ENCODE peak calls at places on chromosomes 11 and 22, in six cellular contexts. X, G, F, Z, W and Q are unnamed samples.

GRCh38 chr11:110947100-110947499 is 234.9 kb upstream of the ARHGAP20 start:
- DNase-seq in F (no peak), Z (no peak), G (no peak), X (peak), W (no peak), Q (no peak)

GRCh38 chr11:117160826-117161225 is 16.7 kb downstream of the PAFAH1B2 start:
- DNase-seq in Z (no peak), F (no peak), W (no peak), G (no peak), X (no peak), Q (no peak)

GRCh38 chr11:104161751-104162450 is 2.0 kb downstream of the PDGFD start:
- DNase-seq in X (no peak), F (no peak), W (no peak), Z (no peak), G (no peak), Q (no peak)

GRCh38 chr11:130168105-130168504 is 8.5 kb downstream of the ST14 start:
- DNase-seq in W (peak), Z (no peak), G (no peak), X (no peak), F (no peak), Q (peak)

GRCh38 chr11:11608783-11609232 is 13.0 kb downstream of the GALNT18 start:
- DNase-seq in W (peak), F (no peak), Z (peak), G (no peak), X (no peak), Q (no peak)

GRCh38 chr22:45235851-45236342 is 4.8 kb downstream of the KIAA0930 start:
- DNase-seq in X (no peak), W (no peak), F (no peak), G (peak), Z (no peak), Q (no peak)

GRCh38 chr11:15258433-15259350 is 144.0 kb downstream of the INSC start:
- DNase-seq in G (no peak), X (peak), F (no peak), Z (no peak), W (peak), Q (no peak)

GRCh38 chr22:44623771-44624510 is 78.1 kb upstream of the PRR5 start:
- DNase-seq in Z (no peak), F (no peak), G (no peak), W (peak), X (peak), Q (no peak)

GRCh38 chr22:48828688-48829087 is 999.0 kb downstream of the BRD1 start:
- DNase-seq in Z (no peak), F (no peak), G (no peak), X (no peak), W (no peak), Q (no peak)

GRCh38 chr11:44484211-44484610 is 81.3 kb upstream of the CD82 start:
- DNase-seq in Z (no peak), G (no peak), X (peak), W (no peak), F (no peak), Q (no peak)

GRCh38 chr11:65426839-65427690 is 4.5 kb downstream of the NEAT1 start:
- DNase-seq in W (peak), G (peak), Z (no peak), F (peak), X (no peak), Q (no peak)

GRCh38 chr11:63802637-63803414 is 10.4 kb upstream of the SPINDOC start:
- DNase-seq in W (peak), F (no peak), X (no peak), G (no peak), Z (no peak), Q (no peak)

GRCh38 chr22:31347251-31348008 is 1.3 kb upstream of the PATZ1 start:
- DNase-seq in W (peak), Z (peak), X (peak), F (peak), G (peak), Q (peak)

GRCh38 chr11:76615950-76616349 is 54.6 kb downstream of the LRRC32 start:
- DNase-seq in X (no peak), F (peak), Z (no peak), G (no peak), W (peak), Q (no peak)

GRCh38 chr11:133146697-133147306 is 385.5 kb downstream of the OPCML start:
- DNase-seq in Z (no peak), F (no peak), W (no peak), X (no peak), G (no peak), Q (no peak)

GRCh38 chr11:30706276-30706675 is 120.1 kb upstream of the MPPED2 start:
- DNase-seq in G (no peak), X (no peak), W (no peak), Z (no peak), F (no peak), Q (no peak)

GRCh38 chr22:44341431-44342346 is 28.9 kb upstream of the SHISAL1 start:
- DNase-seq in X (peak), Z (no peak), G (no peak), F (peak), W (peak), Q (peak)

GRCh38 chr22:27331526-27332281 is 469.9 kb downstream of the MN1 start:
- DNase-seq in G (no peak), F (peak), X (peak), W (peak), Z (no peak), Q (no peak)

GRCh38 chr11:58576792-58577440 is 1.3 kb upstream of the LPXN start:
- DNase-seq in F (no peak), G (no peak), X (no peak), Z (no peak), W (peak), Q (no peak)

GRCh38 chr22:19972652-19973550 is 31.3 kb upstream of the TXNRD2 start:
- DNase-seq in G (no peak), W (no peak), F (no peak), X (no peak), Z (no peak), Q (no peak)

GRCh38 chr11:66142370-66143263 is 72.5 kb downstream of the PACS1 start:
- DNase-seq in X (no peak), F (no peak), W (no peak), G (no peak), Z (no peak), Q (no peak)

GRCh38 chr11:115974703-115975102 is 470.5 kb upstream of the CADM1 start:
- DNase-seq in G (no peak), W (no peak), F (no peak), X (no peak), Z (no peak), Q (no peak)

GRCh38 chr11:86606849-86607481 is 65.5 kb downstream of the ME3 start:
- DNase-seq in G (no peak), F (no peak), X (no peak), Z (no peak), W (no peak), Q (no peak)

GRCh38 chr22:39266398-39267030 is 21.7 kb upstream of the PDGFB start:
- DNase-seq in X (no peak), W (peak), F (no peak), G (no peak), Z (no peak), Q (no peak)

GRCh38 chr11:65649656-65650546 is 12.0 kb downstream of the SIPA1 start:
- DNase-seq in F (no peak), X (no peak), Z (no peak), W (no peak), G (no peak), Q (no peak)

GRCh38 chr11:76810151-76810853 is 27.1 kb downstream of the TSKU start:
- DNase-seq in Z (peak), G (no peak), F (no peak), W (peak), X (no peak), Q (no peak)

GRCh38 chr22:38148252-38148651 is 33.4 kb downstream of the PLA2G6 start:
- DNase-seq in Z (no peak), G (no peak), F (no peak), W (peak), X (no peak), Q (peak)

GRCh38 chr22:50293441-50294318 is 13.8 kb downstream of the PLXNB2 start:
- DNase-seq in Z (no peak), G (no peak), X (peak), W (peak), F (peak), Q (no peak)

GRCh38 chr11:2096919-2097301 is 42.3 kb downstream of the IGF2 start:
- DNase-seq in G (no peak), X (no peak), W (no peak), Z (no peak), F (no peak), Q (no peak)

GRCh38 chr11:121105851-121106250 is 4.8 kb downstream of the TECTA start:
- DNase-seq in F (no peak), G (no peak), Z (no peak), X (no peak), W (no peak), Q (no peak)

GRCh38 chr22:43270314-43270908 is 72.8 kb downstream of the SCUBE1 start:
- DNase-seq in X (peak), W (no peak), G (no peak), Z (no peak), F (no peak), Q (no peak)

GRCh38 chr22:46083383-46084350 is 66.7 kb upstream of the PPARA start:
- DNase-seq in X (no peak), F (peak), W (no peak), Z (no peak), G (no peak), Q (no peak)

GRCh38 chr22:46547883-46548244 is 10.4 kb upstream of the CELSR1 start:
- DNase-seq in G (no peak), X (no peak), W (peak), Z (no peak), F (no peak), Q (peak)

GRCh38 chr22:22011964-22012363 is 29.4 kb upstream of the TOP3B start:
- DNase-seq in X (no peak), W (no peak), F (no peak), G (no peak), Z (no peak), Q (no peak)

GRCh38 chr11:117822031-117822521 is 2.5 kb downstream of the FXYD2 start:
- DNase-seq in G (no peak), X (peak), W (no peak), F (peak), Z (peak), Q (no peak)

GRCh38 chr11:88849368-88849767 is 216.4 kb downstream of the GRM5 start:
- DNase-seq in Z (no peak), W (peak), G (no peak), F (no peak), X (no peak), Q (no peak)

GRCh38 chr11:72591785-72592490 is 82.3 kb downstream of the PDE2A start:
- DNase-seq in G (peak), X (no peak), W (no peak), Z (peak), F (no peak), Q (no peak)

GRCh38 chr22:22957090-22957489 is 69.5 kb downstream of the IGLL5 start:
- DNase-seq in W (no peak), Z (no peak), F (no peak), G (no peak), X (no peak), Q (no peak)

DNA sequence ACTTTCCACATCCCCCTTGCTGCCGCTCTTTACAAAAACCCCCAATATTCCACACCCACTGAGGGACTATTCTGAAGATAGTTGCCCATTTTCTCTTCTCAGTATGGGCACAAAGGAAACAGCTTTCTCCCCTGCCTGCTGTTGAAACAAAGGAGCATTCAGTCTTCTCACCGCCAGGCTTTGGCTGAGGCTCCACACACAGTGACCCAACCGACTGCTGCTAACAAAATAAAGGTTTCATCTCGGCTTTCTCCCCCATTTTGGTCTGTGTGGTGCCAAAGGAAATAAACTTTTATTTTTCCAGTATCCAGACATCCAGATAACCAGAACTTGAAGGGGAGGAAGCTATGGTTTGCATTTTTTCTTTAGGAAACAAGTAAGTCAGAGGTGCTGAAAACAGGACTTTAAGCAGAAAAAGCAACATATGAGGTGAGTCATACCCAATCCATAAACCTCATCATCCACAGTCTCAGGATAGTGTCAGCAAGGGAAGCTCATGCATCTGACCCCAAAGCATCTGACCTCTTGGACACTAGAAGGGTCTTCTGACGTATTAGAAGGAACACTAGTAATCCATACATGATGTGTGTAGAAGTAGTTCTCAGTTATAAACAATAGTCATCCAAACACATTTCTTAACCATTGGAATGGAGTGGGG is 6.4 kb downstream of the CLMP start:
- DNase-seq in G (no peak), W (peak), X (peak), Z (no peak), F (no peak), Q (peak)
- TF ChIP-seq CTCF in G (no peak), W (no peak), X (peak), Z (no peak), F (no peak), Q (peak)

GRCh38 chr11:35524780-35525179 is 636 bp downstream of the PAMR1 start:
- DNase-seq in G (no peak), F (no peak), X (no peak), Z (no peak), W (peak), Q (no peak)
- H3K4me3 ChIP-seq in G (no peak), F (peak), X (peak), Z (no peak), W (peak), Q (peak)

GRCh38 chr22:25650834-25651233 is 86.4 kb downstream of the GRK3 start:
- DNase-seq in X (no peak), G (no peak), W (no peak), F (no peak), Z (no peak), Q (no peak)

GRCh38 chr22:25655536-25655935 is 86.5 kb upstream of the MYO18B start:
- DNase-seq in F (no peak), Z (no peak), X (no peak), G (no peak), W (no peak), Q (no peak)

GRCh38 chr22:25645964-25646363 is 81.5 kb downstream of the GRK3 start:
- DNase-seq in W (no peak), G (no peak), F (no peak), Z (no peak), X (no peak), Q (no peak)

GRCh38 chr22:25656724-25657123 is 85.3 kb upstream of the MYO18B start:
- DNase-seq in Z (no peak), X (no peak), F (no peak), W (no peak), G (peak), Q (no peak)

DNA sequence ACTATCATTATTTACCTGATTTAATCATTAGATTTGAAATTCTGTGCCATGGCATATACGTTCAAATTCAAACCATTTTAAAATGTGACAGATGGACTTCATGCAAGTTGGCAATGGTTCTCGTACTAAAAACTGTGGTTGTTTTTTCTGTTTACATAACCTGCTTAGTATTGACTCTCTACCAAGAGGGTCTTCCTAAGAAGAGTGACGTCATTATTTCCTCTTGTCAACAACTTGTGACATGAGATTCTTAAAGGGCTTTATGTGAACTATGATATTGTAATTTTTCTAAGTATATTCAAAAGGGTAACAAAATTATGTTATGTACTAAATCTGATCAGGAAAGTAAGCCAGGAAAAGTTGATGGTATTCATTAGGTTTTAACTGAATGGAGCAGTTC is 86.9 kb downstream of the GRK3 start:
- DNase-seq in Z (no peak), F (no peak), X (no peak), G (no peak), W (no peak), Q (no peak)
- H3K27ac ChIP-seq in Z (no peak), F (no peak), X (no peak), G (peak), W (no peak), Q (no peak)

GRCh38 chr11:57376095-57376812 is 4.7 kb downstream of the PRG3 start:
- DNase-seq in X (no peak), F (no peak), G (no peak), Z (no peak), W (no peak), Q (no peak)

GRCh38 chr11:57380975-57381374 is at the start of gene PRG3:
- DNase-seq in Z (no peak), F (no peak), X (no peak), W (no peak), G (no peak), Q (no peak)

GRCh38 chr11:57377098-57377497 is 3.9 kb downstream of the PRG3 start:
- DNase-seq in X (no peak), Z (no peak), F (no peak), W (no peak), G (no peak), Q (no peak)

GRCh38 chr11:57378166-57378565 is 2.8 kb downstream of the PRG3 start:
- DNase-seq in W (no peak), G (no peak), X (no peak), F (no peak), Z (no peak), Q (no peak)

DNA sequence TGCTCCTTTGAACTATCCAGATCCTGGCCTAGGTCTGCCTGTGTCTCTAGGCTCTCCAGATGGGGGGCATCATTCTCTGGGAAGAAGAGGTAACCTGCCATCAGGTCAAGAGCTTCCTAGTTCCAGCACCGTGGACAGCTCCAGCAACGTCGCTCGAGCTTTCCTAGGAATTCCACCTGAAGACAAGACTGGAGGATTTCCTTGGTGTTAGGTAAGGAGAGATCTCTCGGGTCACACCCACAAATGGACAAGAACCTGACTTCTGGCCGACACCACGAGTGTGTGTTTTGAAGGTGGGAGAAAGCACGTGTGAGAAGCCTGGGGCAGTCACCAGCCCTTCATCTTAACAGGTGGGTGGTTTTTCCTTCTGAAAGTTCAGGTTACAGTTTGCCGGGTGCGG is 1.2 kb downstream of the PRG3 start:
- DNase-seq in W (peak), Z (peak), X (peak), G (no peak), F (no peak), Q (no peak)
- TF ChIP-seq CTCF in W (no peak), Z (no peak), X (no peak), G (no peak), F (no peak), Q (no peak)